ENCODE peak calls at places on chromosomes 5 and 9, in five cellular contexts. N is tibial artery, E is A549, P is AG10803, F is AG09309. A is an unnamed sample.

GRCh38 chr9:129584136-129584535 is 36.8 kb downstream of the C9orf50 start:
- DNase-seq in P (peak), E (peak), N (peak), F (no peak), A (peak)

GRCh38 chr5:173020643-173021042 is 35.5 kb upstream of the CREBRF start:
- DNase-seq in F (no peak), N (no peak), E (no peak), P (no peak), A (no peak)

GRCh38 chr9:127209220-127209619 is 55.4 kb upstream of the GARNL3 start:
- DNase-seq in E (no peak), F (no peak), N (no peak), P (no peak), A (no peak)

GRCh38 chr5:155923784-155924183 is 403.2 kb upstream of the SGCD start:
- DNase-seq in F (no peak), E (no peak), P (no peak), N (no peak), A (no peak)

GRCh38 chr9:127898433-127899199 is 787 bp downstream of the ST6GALNAC6 start:
- DNase-seq in F (peak), P (peak), E (no peak), N (peak), A (no peak)

GRCh38 chr9:135815433-135816178 is 91.7 kb downstream of the CAMSAP1 start:
- DNase-seq in P (no peak), F (no peak), N (no peak), E (no peak), A (no peak)

GRCh38 chr5:61139094-61139873 is 23.0 kb downstream of the SMIM15 start:
- DNase-seq in E (no peak), P (no peak), F (no peak), N (no peak), A (no peak)

GRCh38 chr9:121372563-121373400 is 2.7 kb upstream of the STOM start:
- DNase-seq in E (no peak), F (no peak), P (no peak), N (peak), A (no peak)

GRCh38 chr5:113806250-113806649 is 292.8 kb downstream of the YTHDC2 start:
- DNase-seq in P (peak), F (no peak), N (no peak), E (no peak), A (no peak)

GRCh38 chr5:14745753-14746152 is 81.2 kb downstream of the OTULIN start:
- DNase-seq in N (no peak), F (no peak), E (no peak), P (no peak), A (peak)

GRCh38 chr5:22649076-22649475 is 204.1 kb downstream of the CDH12 start:
- DNase-seq in P (no peak), F (no peak), N (no peak), E (no peak), A (no peak)

GRCh38 chr9:94802795-94803194 is 76.3 kb downstream of the AOPEP start:
- DNase-seq in E (no peak), P (peak), F (no peak), N (no peak), A (peak)

GRCh38 chr5:151755383-151755782 is 3.0 kb downstream of the ATOX1 start:
- DNase-seq in P (no peak), E (no peak), F (no peak), N (no peak), A (peak)

GRCh38 chr5:132493241-132493640 is 2.7 kb upstream of the IRF1 start:
- DNase-seq in P (no peak), E (no peak), F (no peak), N (no peak), A (no peak)

GRCh38 chr9:136229096-136230065 is 16.2 kb downstream of the QSOX2 start:
- DNase-seq in P (no peak), F (no peak), N (no peak), E (no peak), A (no peak)

GRCh38 chr9:128340691-128341434 is 536 bp downstream of the SLC27A4 start:
- DNase-seq in N (no peak), E (peak), P (no peak), F (no peak), A (no peak)

GRCh38 chr9:133114886-133115603 is 6.0 kb downstream of the RALGDS start:
- DNase-seq in E (no peak), N (peak), F (no peak), P (no peak), A (peak)

GRCh38 chr5:43231977-43232376 is 40.0 kb downstream of the NIM1K start:
- DNase-seq in E (no peak), F (no peak), P (peak), N (no peak), A (peak)

GRCh38 chr5:157431544-157432200 is 28.3 kb upstream of the NIPAL4 start:
- DNase-seq in F (peak), P (peak), N (no peak), E (peak), A (peak)

GRCh38 chr5:123206618-123207320 is 117.7 kb downstream of the PRDM6 start:
- DNase-seq in N (no peak), P (peak), E (no peak), F (peak), A (no peak)

GRCh38 chr5:19322716-19323485 is 665.1 kb downstream of the CDH18 start:
- DNase-seq in E (peak), P (no peak), N (no peak), F (no peak), A (peak)

DNA sequence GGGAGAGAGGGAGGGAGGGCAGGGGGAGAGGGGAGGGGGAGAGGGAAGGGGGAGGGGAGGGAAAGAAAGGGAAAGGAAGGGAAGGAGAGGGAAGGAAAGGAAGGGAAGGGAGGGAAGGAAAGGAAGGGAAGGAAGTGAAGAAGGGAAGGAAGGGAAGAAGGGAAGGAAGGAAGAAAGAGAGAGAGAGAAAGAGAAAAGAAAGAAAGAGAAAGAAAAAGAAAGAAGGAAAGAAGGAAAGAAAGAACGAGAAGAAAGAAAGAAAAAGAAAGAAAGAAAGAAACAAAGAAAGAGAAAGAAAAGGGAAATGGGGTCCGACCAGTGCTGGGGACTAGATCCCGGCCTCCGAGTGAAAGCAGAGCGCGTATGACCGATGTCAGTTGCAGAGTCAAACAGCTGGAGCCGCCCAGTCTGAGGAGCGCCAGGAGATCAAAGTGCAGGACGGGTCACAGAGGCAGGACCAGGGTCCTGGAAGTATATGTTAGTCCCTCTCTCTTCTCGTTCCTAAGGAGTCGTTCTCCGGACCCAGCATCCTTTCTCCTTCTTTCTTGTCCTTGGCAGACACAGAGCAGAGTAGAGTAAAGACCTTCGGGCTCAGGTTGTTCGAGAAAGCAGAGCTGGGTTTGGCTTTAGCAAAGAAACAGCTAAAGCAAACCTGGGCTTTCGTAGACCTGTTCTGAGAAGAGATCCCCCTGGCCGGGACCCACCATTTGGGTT is 305.4 kb upstream of the MSX2 start:
- DNase-seq in P (no peak), E (peak), F (no peak), N (no peak), A (no peak)
- H3K4me3 ChIP-seq in P (peak), E (peak), F (peak), N (no peak), A (no peak)

GRCh38 chr9:8855046-8855445 is 1055.5 kb upstream of the DMAC1 start:
- DNase-seq in E (no peak), F (no peak), P (no peak), N (no peak), A (no peak)

GRCh38 chr9:8858250-8859161 is 1058.9 kb upstream of the DMAC1 start:
- DNase-seq in F (no peak), N (no peak), P (no peak), E (no peak), A (no peak)

GRCh38 chr9:8859416-8859815 is 1059.8 kb upstream of the DMAC1 start:
- DNase-seq in P (no peak), N (no peak), E (no peak), F (no peak), A (no peak)

GRCh38 chr9:8856686-8857329 is 1057.2 kb upstream of the DMAC1 start:
- DNase-seq in F (no peak), P (no peak), E (no peak), N (no peak), A (no peak)

DNA sequence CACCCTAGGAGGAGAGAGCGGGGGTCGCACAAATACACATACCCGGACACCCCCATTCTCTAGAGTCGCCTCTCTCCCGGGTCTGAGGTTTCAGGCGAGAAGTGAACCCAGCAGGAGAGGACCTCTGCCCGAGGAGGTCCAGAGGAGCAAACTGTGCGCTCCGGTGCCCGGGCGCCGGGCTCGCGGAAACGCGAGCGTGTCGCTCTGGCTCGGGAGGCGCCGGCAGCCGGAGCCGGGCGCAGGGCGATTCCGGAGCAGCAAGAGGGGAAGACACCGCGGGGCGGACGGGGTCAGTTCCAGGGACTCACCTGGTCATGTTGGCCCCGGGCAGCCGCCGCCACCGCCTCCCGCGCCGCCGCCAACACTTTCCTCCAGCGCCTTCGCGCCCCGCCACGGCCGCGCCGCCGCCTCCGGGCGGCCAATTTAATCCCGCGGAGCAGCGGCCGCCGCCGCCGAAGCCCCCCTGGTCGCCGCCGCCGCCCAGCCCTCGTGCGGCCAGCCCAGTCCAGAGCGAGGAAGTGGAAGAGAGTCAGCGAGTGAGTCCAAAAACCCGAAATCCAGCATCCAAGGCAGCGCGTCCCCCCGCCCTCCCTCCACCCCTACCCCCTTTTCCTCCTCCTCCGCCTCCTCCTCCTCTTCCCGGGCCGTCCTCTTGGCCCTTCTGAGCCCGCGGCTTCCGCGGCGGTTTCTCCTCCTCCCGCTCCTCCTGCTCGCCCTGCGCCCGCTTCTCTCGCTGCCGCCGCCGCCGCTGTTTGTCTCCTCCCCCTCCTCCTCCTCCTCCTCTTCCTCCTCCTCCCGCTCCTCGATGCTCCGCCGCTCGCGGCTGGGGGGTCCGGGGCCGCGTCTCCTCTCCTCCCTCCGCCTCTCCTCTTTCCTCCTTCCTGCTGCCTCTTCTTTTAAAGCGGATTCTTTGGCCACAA is 1058.0 kb upstream of the DMAC1 start:
- DNase-seq in F (no peak), P (peak), E (no peak), N (peak), A (no peak)
- H3K4me3 ChIP-seq in F (peak), P (peak), E (peak), N (peak), A (no peak)

GRCh38 chr5:81778642-81779041 is 27.7 kb upstream of the SSBP2 start:
- DNase-seq in F (no peak), P (peak), E (no peak), N (no peak), A (peak)
- H3K4me3 ChIP-seq in F (no peak), P (peak), E (no peak), N (peak), A (peak)

GRCh38 chr9:109118802-109119438 is 827 bp downstream of the TMEM245 start:
- DNase-seq in P (peak), E (no peak), F (no peak), N (no peak), A (peak)

GRCh38 chr9:109121218-109121796 is 1.6 kb upstream of the TMEM245 start:
- DNase-seq in P (no peak), E (no peak), F (no peak), N (no peak), A (no peak)

GRCh38 chr9:109117856-109118801 is 1.6 kb downstream of the TMEM245 start:
- DNase-seq in N (peak), E (peak), P (peak), F (peak), A (no peak)

GRCh38 chr9:109119439-109120203 is at the start of gene TMEM245:
- DNase-seq in P (peak), E (peak), N (peak), F (peak), A (peak)

DNA sequence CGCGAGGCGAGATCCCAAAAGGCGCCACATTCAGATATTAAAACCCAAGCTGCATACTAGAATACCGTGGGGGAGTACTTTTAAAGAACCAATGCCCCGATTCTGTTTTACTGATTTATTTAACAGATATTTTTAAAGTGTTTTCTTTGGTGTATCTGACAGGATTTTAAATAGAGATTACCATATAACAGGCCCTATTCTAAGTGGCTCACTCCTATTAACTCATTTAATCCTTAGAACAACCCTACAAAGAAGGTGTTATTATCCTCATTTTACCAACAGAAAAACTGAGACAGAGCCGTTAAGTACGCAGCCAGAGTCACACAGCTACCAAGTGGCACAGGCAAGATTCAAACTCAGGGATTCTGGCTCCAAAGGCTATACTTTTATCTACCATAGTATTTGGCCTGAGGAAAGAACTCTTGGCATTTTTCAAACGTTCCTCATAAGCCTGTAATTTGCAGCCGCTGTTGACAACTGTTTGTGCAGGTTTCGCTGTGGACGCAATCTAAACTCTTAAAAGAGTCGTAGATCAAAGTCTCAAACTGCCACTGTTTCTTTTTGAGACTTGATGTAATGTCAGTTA is 550 bp upstream of the TMEM245 start:
- DNase-seq in F (no peak), N (no peak), E (no peak), P (no peak), A (no peak)
- H3K4me3 ChIP-seq in F (no peak), N (no peak), E (peak), P (peak), A (peak)

GRCh38 chr5:74685979-74686631 is 1.1 kb downstream of the HEXB start:
- DNase-seq in N (peak), P (peak), F (no peak), E (no peak), A (peak)
- H3K4me3 ChIP-seq in N (peak), P (peak), F (peak), E (peak), A (peak)

GRCh38 chr5:38338455-38338854 is 80.1 kb downstream of the EGFLAM start:
- DNase-seq in E (no peak), N (no peak), F (no peak), P (no peak), A (no peak)

GRCh38 chr5:38342261-38342660 is 83.9 kb downstream of the EGFLAM start:
- DNase-seq in N (no peak), F (no peak), P (no peak), E (no peak), A (no peak)

GRCh38 chr5:38339446-38339845 is 81.1 kb downstream of the EGFLAM start:
- DNase-seq in E (no peak), F (no peak), N (no peak), P (no peak), A (no peak)

GRCh38 chr5:38341641-38342040 is 83.3 kb downstream of the EGFLAM start:
- DNase-seq in F (no peak), P (no peak), N (no peak), E (no peak), A (no peak)

GRCh38 chr5:38340961-38341500 is 82.7 kb downstream of the EGFLAM start:
- DNase-seq in F (no peak), N (no peak), E (no peak), P (peak), A (no peak)
- H3K4me3 ChIP-seq in F (no peak), N (no peak), E (no peak), P (no peak), A (no peak)

GRCh38 chr5:35922468-35922867 is 16.0 kb downstream of the CAPSL start:
- DNase-seq in N (no peak), F (no peak), P (no peak), E (no peak), A (no peak)

GRCh38 chr5:35924122-35924949 is 14.1 kb downstream of the CAPSL start:
- DNase-seq in F (peak), P (peak), E (no peak), N (no peak), A (no peak)

GRCh38 chr5:35926389-35927051 is 11.9 kb downstream of the CAPSL start:
- DNase-seq in F (no peak), E (peak), P (peak), N (no peak), A (peak)

GRCh38 chr5:35921930-35922329 is 16.5 kb downstream of the CAPSL start:
- DNase-seq in F (no peak), P (no peak), E (no peak), N (no peak), A (no peak)

GRCh38 chr5:35924950-35925722 is 13.3 kb downstream of the CAPSL start:
- DNase-seq in P (peak), N (no peak), F (peak), E (peak), A (peak)
- H3K4me3 ChIP-seq in P (peak), N (no peak), F (peak), E (no peak), A (no peak)

DNA sequence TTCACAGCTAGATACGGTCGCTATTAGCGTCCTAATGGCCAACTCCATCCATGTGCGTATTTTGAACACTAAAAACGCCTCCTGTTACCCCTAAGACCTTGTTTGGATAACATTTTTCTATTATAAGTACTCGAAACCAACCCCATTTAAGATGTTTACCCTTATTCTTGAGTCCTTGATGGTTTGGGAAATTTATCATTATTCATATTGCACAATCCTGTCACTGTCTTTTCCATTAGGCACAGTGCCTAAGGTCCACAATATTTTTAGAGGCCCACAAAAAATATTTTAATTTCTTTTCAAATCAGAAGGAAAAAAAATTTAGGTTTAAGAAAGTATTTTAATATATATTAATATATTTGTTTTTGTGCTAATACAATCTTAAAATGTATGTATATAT is 1.3 kb upstream of the LIFR start:
- DNase-seq in F (no peak), P (no peak), N (no peak), E (no peak), A (no peak)
- H3K4me3 ChIP-seq in F (peak), P (peak), N (peak), E (peak), A (no peak)

DNA sequence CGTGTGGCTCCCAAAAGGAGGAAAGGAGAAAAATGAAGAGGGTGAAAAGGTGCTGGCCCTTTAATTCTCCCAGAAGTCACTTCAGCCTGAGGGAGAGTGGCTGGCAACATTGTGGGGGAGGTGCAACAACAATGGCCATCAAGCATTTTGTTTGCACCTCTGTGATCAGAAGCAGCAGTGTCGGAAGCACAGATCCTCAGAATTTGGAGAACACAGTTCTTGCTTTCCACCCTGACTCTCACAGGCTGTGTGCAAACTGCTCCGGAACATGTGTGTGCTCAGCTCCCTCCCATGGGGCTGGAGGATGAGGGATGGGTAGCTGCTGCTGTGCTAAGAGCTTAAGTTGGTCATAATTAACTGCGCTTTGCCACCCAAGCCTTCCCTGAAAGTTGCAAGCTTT is 127.1 kb downstream of the DPYSL3 start:
- DNase-seq in P (peak), N (no peak), E (no peak), F (no peak), A (no peak)
- H3K4me3 ChIP-seq in P (peak), N (no peak), E (no peak), F (peak), A (no peak)

A was measured in GM12865.